ENCODE peak calls at places on chromosomes 1 and 21, in five cellular contexts. E is retinal pigment epithelial cell; L is CD8-positive, alpha-beta T cell; V is hepatocyte; D is Calu3. F is an unnamed sample.

GRCh38 chr21:18340387-18340942 is 63.1 kb downstream of the TMPRSS15 start:
- DNase-seq in E (no peak), L (no peak), V (no peak), D (no peak), F (no peak)

GRCh38 chr1:198936371-198937083 is 297.7 kb downstream of the PTPRC start:
- DNase-seq in E (no peak), L (no peak), V (peak), D (peak), F (no peak)

GRCh38 chr1:69569281-69569970 is 1.7 kb downstream of the LRRC7 start:
- DNase-seq in E (no peak), L (no peak), V (no peak), D (no peak), F (no peak)

GRCh38 chr1:41955461-41956159 is 36.9 kb upstream of the HIVEP3 start:
- DNase-seq in E (peak), L (no peak), V (peak), D (peak), F (no peak)

GRCh38 chr21:45011911-45012660 is 62.3 kb upstream of the ADARB1 start:
- DNase-seq in E (peak), L (no peak), V (peak), D (peak), F (peak)

GRCh38 chr1:210260087-210260486 is 27.5 kb downstream of the SERTAD4 start:
- DNase-seq in E (no peak), L (no peak), V (no peak), D (no peak), F (no peak)

GRCh38 chr1:198201956-198202784 is 45.4 kb downstream of the NEK7 start:
- DNase-seq in E (peak), L (no peak), V (no peak), D (no peak), F (no peak)

GRCh38 chr1:85059563-85059962 is 11.3 kb upstream of the MCOLN3 start:
- DNase-seq in E (no peak), L (no peak), V (no peak), D (no peak), F (no peak)

GRCh38 chr1:233113009-233113712 is 162.8 kb downstream of the NTPCR start:
- DNase-seq in E (peak), L (no peak), V (peak), D (peak), F (no peak)

GRCh38 chr1:167789501-167789900 is 67.7 kb downstream of the MPZL1 start:
- DNase-seq in E (no peak), L (no peak), V (no peak), D (no peak), F (no peak)

GRCh38 chr1:198141668-198142351 is 15.0 kb upstream of the NEK7 start:
- DNase-seq in E (no peak), L (no peak), V (no peak), D (no peak), F (no peak)

GRCh38 chr1:46396429-46397398 is 2.6 kb downstream of the FAAH start:
- DNase-seq in E (no peak), L (no peak), V (peak), D (no peak), F (no peak)

GRCh38 chr21:27291006-27291405 is 324.1 kb upstream of the ADAMTS5 start:
- DNase-seq in E (no peak), L (no peak), V (no peak), D (no peak), F (no peak)

GRCh38 chr21:35366348-35367085 is 317.4 kb upstream of the RUNX1 start:
- DNase-seq in E (no peak), L (no peak), V (peak), D (no peak), F (no peak)

GRCh38 chr21:29233611-29234540 is 64.8 kb upstream of the BACH1 start:
- DNase-seq in E (no peak), L (no peak), V (no peak), D (no peak), F (no peak)

GRCh38 chr1:53508991-53509663 is 49.9 kb downstream of the DMRTB1 start:
- DNase-seq in E (peak), L (no peak), V (peak), D (no peak), F (no peak)

GRCh38 chr1:231827337-231828105 is 200.9 kb downstream of the DISC1 start:
- DNase-seq in E (peak), L (no peak), V (no peak), D (no peak), F (no peak)

GRCh38 chr1:25888426-25888987 is 13.0 kb upstream of the PAQR7 start:
- DNase-seq in E (no peak), L (no peak), V (no peak), D (no peak), F (no peak)

GRCh38 chr1:25893072-25893604 is 13.1 kb downstream of the STMN1 start:
- DNase-seq in E (no peak), L (no peak), V (no peak), D (no peak), F (no peak)

GRCh38 chr1:25889470-25889869 is 14.0 kb upstream of the PAQR7 start:
- DNase-seq in E (no peak), L (no peak), V (no peak), D (no peak), F (no peak)

GRCh38 chr1:25891606-25892005 is 14.6 kb downstream of the STMN1 start:
- DNase-seq in E (no peak), L (no peak), V (no peak), D (no peak), F (no peak)

GRCh38 chr1:25890249-25891034 is 14.9 kb upstream of the PAQR7 start:
- DNase-seq in E (no peak), L (no peak), V (peak), D (peak), F (peak)
- TF ChIP-seq CTCF in E (no peak), L (no peak), V (no peak), D (no peak), F (no peak)

GRCh38 chr1:20732588-20733360 is at the start of gene SH2D5:
- DNase-seq in E (peak), L (peak), V (peak), D (peak), F (no peak)
- TF ChIP-seq CTCF in E (peak), L (peak), V (peak), D (no peak), F (peak)

GRCh38 chr1:147723691-147724323 is 36.6 kb downstream of the GJA5 start:
- DNase-seq in E (no peak), L (peak), V (peak), D (peak), F (peak)
- TF ChIP-seq CTCF in E (peak), L (peak), V (peak), D (no peak), F (peak)

GRCh38 chr1:11991969-11992676 is 11.9 kb downstream of the MFN2 start:
- DNase-seq in E (no peak), L (no peak), V (no peak), D (no peak), F (no peak)
- TF ChIP-seq CTCF in E (no peak), L (no peak), V (no peak), D (no peak), F (no peak)

DNA sequence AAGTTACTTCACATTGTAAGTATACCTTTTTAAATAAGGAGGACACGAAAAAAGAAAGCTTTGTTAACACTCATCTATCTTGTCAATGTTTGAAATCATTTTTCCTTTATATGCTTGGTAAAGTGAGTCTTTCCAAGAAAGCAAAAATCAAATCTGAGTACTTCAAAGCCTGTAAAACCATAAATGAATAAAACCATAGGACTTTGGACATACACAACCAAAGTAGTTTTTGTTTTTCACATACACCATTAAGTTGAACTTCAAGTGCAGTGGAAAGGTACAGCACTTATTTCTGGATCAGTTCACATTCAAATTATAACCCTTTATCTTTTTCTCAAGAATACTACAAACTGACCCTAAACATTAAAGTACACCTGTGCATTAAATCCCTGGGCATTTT is 10.1 kb upstream of the PSMG1 start:
- DNase-seq in E (no peak), L (no peak), V (no peak), D (no peak), F (no peak)
- TF ChIP-seq CTCF in E (no peak), L (no peak), V (no peak), D (no peak), F (no peak)

GRCh38 chr1:160864173-160864572 is 1.5 kb upstream of the CD244 start:
- DNase-seq in E (no peak), L (no peak), V (no peak), D (no peak), F (no peak)
- TF ChIP-seq CTCF in E (no peak), L (no peak), V (no peak), D (no peak), F (no peak)

GRCh38 chr1:109546311-109547109 is 1.9 kb upstream of the GNAI3 start:
- DNase-seq in E (no peak), L (peak), V (peak), D (peak), F (peak)
- TF ChIP-seq CTCF in E (peak), L (peak), V (peak), D (peak), F (peak)